ENCODE peak calls at places on chromosomes 4 and X, in ten cellular contexts. H, M, K, R, P, B, O, Z, D and N are unnamed samples.

GRCh38 chr4:36011381-36011780 is 232.9 kb downstream of the ARAP2 start:
- DNase-seq in D (no peak), Z (no peak), O (no peak), R (no peak), P (no peak), M (no peak), K (no peak), B (no peak), H (no peak), N (no peak)

GRCh38 chrX:21926116-21926515 is 14.4 kb upstream of the SMS start:
- DNase-seq in R (peak; percentile 73), O (no peak), D (no peak), H (no peak), Z (no peak), M (no peak), K (no peak), B (no peak), P (no peak), N (no peak)

GRCh38 chr4:119490335-119490734 is 138.3 kb downstream of the PDE5A start:
- DNase-seq in B (no peak), Z (no peak), P (no peak), K (no peak), D (no peak), O (no peak), M (no peak), H (no peak), R (peak; percentile 38), N (no peak)

GRCh38 chr4:150217192-150217591 is 138.9 kb downstream of the DCLK2 start:
- DNase-seq in P (no peak), H (no peak), K (no peak), D (no peak), Z (no peak), R (peak; percentile 73), O (no peak), M (no peak), B (no peak), N (no peak)

GRCh38 chr4:25787891-25788331 is 74.9 kb downstream of the SEL1L3 start:
- DNase-seq in M (no peak), K (peak; percentile 67), B (no peak), D (no peak), O (no peak), R (peak; percentile 36), Z (no peak), H (no peak), P (no peak), N (no peak)

GRCh38 chr4:102625232-102625930 is 124.2 kb downstream of the NFKB1 start:
- DNase-seq in O (no peak), K (no peak), B (peak; percentile 33), H (peak; percentile 35), P (no peak), R (peak; percentile 77), M (no peak), Z (no peak), D (no peak), N (no peak)

GRCh38 chrX:586351-586750 is 44.2 kb upstream of the SHOX start:
- DNase-seq in R (no peak), K (no peak), P (no peak), O (no peak), D (peak; percentile 16), M (no peak), Z (no peak), H (no peak), B (no peak), N (no peak)

GRCh38 chrX:111039606-111040005 is 56.4 kb upstream of the PAK3 start:
- DNase-seq in O (no peak), Z (no peak), P (no peak), R (no peak), K (no peak), H (no peak), M (no peak), B (no peak), D (no peak), N (no peak)

GRCh38 chrX:1316527-1316926 is 20.1 kb upstream of the IL3RA start:
- DNase-seq in K (peak; percentile 88), M (peak; percentile 34), Z (no peak), O (no peak), R (no peak), D (no peak), B (no peak), H (peak; percentile 63), P (peak; percentile 63), N (no peak)

GRCh38 chrX:24259544-24260240 is 54.2 kb downstream of the SUPT20HL2 start:
- DNase-seq in K (no peak), D (no peak), R (peak; percentile 84), H (peak; percentile 43), P (peak; percentile 50), B (no peak), O (no peak), M (peak; percentile 38), Z (no peak), N (peak; percentile 31)

GRCh38 chrX:139596068-139596467 is 65.5 kb downstream of the F9 start:
- DNase-seq in B (no peak), P (no peak), R (no peak), K (no peak), Z (no peak), H (no peak), M (no peak), D (no peak), O (no peak), N (no peak)

GRCh38 chr4:80471701-80472100 is 136.2 kb downstream of the CFAP299 start:
- DNase-seq in M (peak; percentile 60), P (no peak), O (no peak), K (peak; percentile 69), B (no peak), Z (peak; percentile 22), R (peak; percentile 11), H (no peak), D (no peak), N (no peak)

GRCh38 chrX:33138677-33139249 is 72.6 kb downstream of the DMD start:
- DNase-seq in D (no peak), Z (no peak), H (peak; percentile 50), B (no peak), M (no peak), P (no peak), R (peak; percentile 0), O (no peak), K (no peak), N (no peak)

GRCh38 chrX:133645977-133646750 is 230.9 kb upstream of the GPC4 start:
- DNase-seq in K (no peak), H (no peak), B (no peak), R (peak; percentile 91), D (no peak), P (no peak), O (no peak), M (no peak), Z (no peak), N (no peak)

GRCh38 chr4:157994863-157995262 is 178.0 kb downstream of the GASK1B start:
- DNase-seq in M (no peak), B (no peak), O (no peak), H (no peak), P (no peak), D (no peak), K (no peak), Z (no peak), R (peak; percentile 42), N (no peak)

GRCh38 chr4:15797320-15797719 is 19.2 kb downstream of the CD38 start:
- DNase-seq in M (no peak), D (no peak), R (no peak), H (no peak), O (no peak), Z (no peak), B (no peak), K (no peak), P (no peak), N (no peak)

GRCh38 chr4:110442788-110443187 is 33.2 kb upstream of the ENPEP start:
- DNase-seq in O (no peak), H (no peak), P (no peak), R (no peak), K (no peak), D (no peak), B (no peak), Z (no peak), M (no peak), N (no peak)

GRCh38 chr4:110442309-110442708 is 33.6 kb upstream of the ENPEP start:
- DNase-seq in P (no peak), D (no peak), M (no peak), Z (no peak), B (no peak), K (no peak), O (no peak), R (no peak), H (no peak), N (no peak)
- TF ChIP-seq CTCF in P (no peak), D (no peak), M (no peak), Z (no peak), B (no peak), K (no peak), O (no peak), R (no peak), H (no peak), N (no peak)

DNA sequence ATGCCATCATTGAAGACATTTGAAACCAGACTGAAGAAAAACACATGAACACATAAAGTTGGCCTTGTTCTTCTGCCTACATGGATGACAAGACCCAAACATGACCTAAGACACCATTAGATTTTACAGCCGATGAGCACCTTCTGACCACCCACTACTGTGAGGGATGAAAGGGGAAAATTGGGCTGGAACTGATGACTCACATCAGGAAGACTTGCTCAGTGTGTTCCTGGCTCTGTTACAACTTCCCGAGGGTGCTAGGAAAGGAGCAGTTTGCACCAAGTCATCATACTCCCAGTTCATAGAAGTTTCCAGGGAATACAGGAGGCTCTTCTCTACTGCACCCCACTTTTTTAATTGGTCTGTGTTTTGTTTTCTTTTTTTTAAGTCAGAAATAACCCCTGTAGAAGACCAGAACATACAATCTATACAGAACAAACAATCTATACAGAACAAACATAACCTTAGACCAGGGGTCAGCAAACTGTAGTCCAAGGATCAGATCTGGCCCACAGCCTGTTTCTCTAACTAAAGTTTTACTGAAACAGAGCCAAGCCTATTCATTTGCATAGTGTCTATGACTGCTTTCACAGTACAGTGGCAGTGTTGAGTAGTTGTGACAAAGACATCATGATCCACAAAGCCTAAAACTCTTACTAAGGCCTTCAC is 25.3 kb downstream of the BTC start:
- DNase-seq in M (peak; percentile 35), K (no peak), H (no peak), Z (no peak), B (no peak), P (no peak), O (no peak), R (peak; percentile 78), D (no peak), N (no peak)
- TF ChIP-seq CTCF in M (no peak), K (no peak), H (no peak), Z (no peak), B (no peak), P (no peak), O (no peak), R (no peak), D (no peak), N (no peak)

GRCh38 chr4:186366326-186366725 is 100.3 kb downstream of the F11 start:
- DNase-seq in D (no peak), B (no peak), K (no peak), Z (no peak), P (no peak), R (no peak), M (no peak), O (no peak), H (no peak), N (no peak)
- TF ChIP-seq CTCF in D (no peak), B (no peak), K (no peak), Z (no peak), P (no peak), R (no peak), M (no peak), O (no peak), H (no peak), N (no peak)

DNA sequence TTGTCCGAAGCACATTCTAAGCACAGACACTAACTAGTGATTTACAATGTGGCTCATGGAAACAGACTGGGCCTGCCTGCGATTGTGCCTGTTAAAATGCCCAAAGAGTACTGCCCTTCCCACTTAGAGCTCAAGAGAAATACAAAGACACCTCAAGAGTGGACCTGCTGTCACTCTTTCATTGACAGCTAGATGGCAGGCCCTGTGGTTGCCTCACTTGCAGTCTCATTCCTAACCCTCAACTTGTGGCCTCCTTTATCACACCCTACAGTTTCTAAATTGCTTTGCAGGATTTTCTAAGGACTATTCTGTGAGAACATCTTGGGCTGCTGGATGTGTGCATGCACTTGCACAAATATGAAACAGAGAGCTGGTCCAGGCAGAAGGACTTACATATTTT is 331.0 kb upstream of the EMCN start:
- DNase-seq in R (no peak), M (no peak), D (no peak), K (no peak), B (no peak), Z (no peak), O (no peak), P (no peak), H (no peak), N (no peak)
- TF ChIP-seq CTCF in R (no peak), M (no peak), D (peak; percentile 16), K (no peak), B (no peak), Z (no peak), O (peak; percentile 37), P (no peak), H (no peak), N (peak; percentile 26)